ENCODE peak calls at places on chromosomes 1 and 21, in seven cellular contexts. One of them, this sample, is unnamed.

GRCh38 chr1:181159451-181160151 is 71.1 kb downstream of the IER5 start:
- DNase-seq in amygdala: no peak
- DNase-seq in T-helper 17 cell: peak; percentile 20
- DNase-seq in glutamatergic neuron: no peak
- DNase-seq in stimulated activated CD4-positive, alpha-beta T cell treated with anti-CD3 and anti-CD28 coated beads, Interleukin-4, amount 100 ng/mL, for 24 hours: peak; percentile 43
- DNase-seq in fibroblast of lung: peak; percentile 84
- DNase-seq in CD8-positive, alpha-beta T cell: peak; percentile 24
- DNase-seq in this sample: peak; percentile 75

GRCh38 chr1:173867141-173867752 is 542 bp downstream of the GAS5 start:
- DNase-seq in amygdala: no peak
- DNase-seq in T-helper 17 cell: no peak
- DNase-seq in glutamatergic neuron: no peak
- DNase-seq in stimulated activated CD4-positive, alpha-beta T cell treated with anti-CD3 and anti-CD28 coated beads, Interleukin-4, amount 100 ng/mL, for 24 hours: peak; percentile 45
- DNase-seq in fibroblast of lung: no peak
- DNase-seq in CD8-positive, alpha-beta T cell: no peak
- DNase-seq in this sample: no peak

GRCh38 chr1:156858555-156858956 is 361 bp downstream of the INSRR start:
- DNase-seq in amygdala: no peak
- DNase-seq in T-helper 17 cell: no peak
- DNase-seq in glutamatergic neuron: no peak
- DNase-seq in stimulated activated CD4-positive, alpha-beta T cell treated with anti-CD3 and anti-CD28 coated beads, Interleukin-4, amount 100 ng/mL, for 24 hours: no peak
- DNase-seq in fibroblast of lung: no peak
- DNase-seq in CD8-positive, alpha-beta T cell: no peak
- DNase-seq in this sample: no peak

GRCh38 chr21:32307706-32308105 is 9.1 kb downstream of the MRAP start:
- DNase-seq in amygdala: no peak
- DNase-seq in T-helper 17 cell: no peak
- DNase-seq in glutamatergic neuron: no peak
- DNase-seq in stimulated activated CD4-positive, alpha-beta T cell treated with anti-CD3 and anti-CD28 coated beads, Interleukin-4, amount 100 ng/mL, for 24 hours: no peak
- DNase-seq in fibroblast of lung: peak; percentile 18
- DNase-seq in CD8-positive, alpha-beta T cell: no peak
- DNase-seq in this sample: no peak

GRCh38 chr1:230797376-230798186 is 50.4 kb downstream of the CAPN9 start:
- DNase-seq in amygdala: peak; percentile 27
- DNase-seq in T-helper 17 cell: no peak
- DNase-seq in glutamatergic neuron: peak; percentile 67
- DNase-seq in stimulated activated CD4-positive, alpha-beta T cell treated with anti-CD3 and anti-CD28 coated beads, Interleukin-4, amount 100 ng/mL, for 24 hours: no peak
- DNase-seq in fibroblast of lung: peak; percentile 64
- DNase-seq in CD8-positive, alpha-beta T cell: no peak
- DNase-seq in this sample: no peak

GRCh38 chr1:181324797-181325616 is 158.3 kb upstream of the CACNA1E start:
- DNase-seq in amygdala: no peak
- DNase-seq in T-helper 17 cell: no peak
- DNase-seq in glutamatergic neuron: no peak
- DNase-seq in stimulated activated CD4-positive, alpha-beta T cell treated with anti-CD3 and anti-CD28 coated beads, Interleukin-4, amount 100 ng/mL, for 24 hours: peak; percentile 62
- DNase-seq in fibroblast of lung: no peak
- DNase-seq in CD8-positive, alpha-beta T cell: peak; percentile 21
- DNase-seq in this sample: no peak

GRCh38 chr1:234921266-234922062 is 207.2 kb downstream of the TOMM20 start:
- DNase-seq in amygdala: no peak
- DNase-seq in T-helper 17 cell: no peak
- DNase-seq in glutamatergic neuron: no peak
- DNase-seq in stimulated activated CD4-positive, alpha-beta T cell treated with anti-CD3 and anti-CD28 coated beads, Interleukin-4, amount 100 ng/mL, for 24 hours: no peak
- DNase-seq in fibroblast of lung: peak; percentile 69
- DNase-seq in CD8-positive, alpha-beta T cell: no peak
- DNase-seq in this sample: no peak

GRCh38 chr1:98044071-98044697 is 123.3 kb upstream of the DPYD start:
- DNase-seq in amygdala: no peak
- DNase-seq in T-helper 17 cell: no peak
- DNase-seq in glutamatergic neuron: no peak
- DNase-seq in stimulated activated CD4-positive, alpha-beta T cell treated with anti-CD3 and anti-CD28 coated beads, Interleukin-4, amount 100 ng/mL, for 24 hours: no peak
- DNase-seq in fibroblast of lung: no peak
- DNase-seq in CD8-positive, alpha-beta T cell: no peak
- DNase-seq in this sample: no peak

GRCh38 chr21:38095220-38095619 is 161.6 kb upstream of the KCNJ15 start:
- DNase-seq in amygdala: no peak
- DNase-seq in T-helper 17 cell: no peak
- DNase-seq in glutamatergic neuron: no peak
- DNase-seq in stimulated activated CD4-positive, alpha-beta T cell treated with anti-CD3 and anti-CD28 coated beads, Interleukin-4, amount 100 ng/mL, for 24 hours: no peak
- DNase-seq in fibroblast of lung: peak; percentile 16
- DNase-seq in CD8-positive, alpha-beta T cell: no peak
- DNase-seq in this sample: no peak

GRCh38 chr1:65072845-65073244 is 75.2 kb upstream of the AK4 start:
- DNase-seq in amygdala: no peak
- DNase-seq in T-helper 17 cell: no peak
- DNase-seq in glutamatergic neuron: no peak
- DNase-seq in stimulated activated CD4-positive, alpha-beta T cell treated with anti-CD3 and anti-CD28 coated beads, Interleukin-4, amount 100 ng/mL, for 24 hours: no peak
- DNase-seq in fibroblast of lung: no peak
- DNase-seq in CD8-positive, alpha-beta T cell: no peak
- DNase-seq in this sample: no peak